ENCODE peak calls at places on chromosomes 5 and 9, in seven cellular contexts. One of them, this sample, is unnamed.

GRCh38 chr5:174343826-174344225 is 298.3 kb downstream of the NSG2 start:
- DNase-seq in NCI-H187 treated with DMSO at 0.1 percent for 48 hours: no peak
- DNase-seq in iPS-NIHi11: no peak
- DNase-seq in SK-MEL-5: no peak
- DNase-seq in cardiac muscle cell: no peak
- DNase-seq in non-pigmented ciliary epithelial cell: no peak
- DNase-seq in astrocyte of the spinal cord: no peak
- DNase-seq in this sample: no peak

GRCh38 chr9:35835216-35835604 is 6.2 kb downstream of the TMEM8B start:
- DNase-seq in astrocyte of the spinal cord: no peak
- DNase-seq in cardiac muscle cell: no peak
- DNase-seq in SK-MEL-5: peak; percentile 29
- DNase-seq in non-pigmented ciliary epithelial cell: no peak
- DNase-seq in iPS-NIHi11: peak; percentile 64
- DNase-seq in NCI-H187 treated with DMSO at 0.1 percent for 48 hours: no peak
- DNase-seq in this sample: no peak

GRCh38 chr9:6845881-6846280 is 88.1 kb downstream of the KDM4C start:
- DNase-seq in non-pigmented ciliary epithelial cell: no peak
- DNase-seq in cardiac muscle cell: peak; percentile 81
- DNase-seq in astrocyte of the spinal cord: no peak
- DNase-seq in iPS-NIHi11: peak; percentile 69
- DNase-seq in NCI-H187 treated with DMSO at 0.1 percent for 48 hours: no peak
- DNase-seq in SK-MEL-5: peak; percentile 39
- DNase-seq in this sample: no peak

GRCh38 chr9:16246785-16247184 is 623.7 kb downstream of the BNC2 start:
- DNase-seq in NCI-H187 treated with DMSO at 0.1 percent for 48 hours: no peak
- DNase-seq in SK-MEL-5: no peak
- DNase-seq in astrocyte of the spinal cord: no peak
- DNase-seq in non-pigmented ciliary epithelial cell: no peak
- DNase-seq in cardiac muscle cell: no peak
- DNase-seq in iPS-NIHi11: no peak
- DNase-seq in this sample: no peak

GRCh38 chr9:25700430-25700829 is 22.2 kb upstream of the TUSC1 start:
- DNase-seq in SK-MEL-5: no peak
- DNase-seq in NCI-H187 treated with DMSO at 0.1 percent for 48 hours: no peak
- DNase-seq in astrocyte of the spinal cord: no peak
- DNase-seq in cardiac muscle cell: no peak
- DNase-seq in non-pigmented ciliary epithelial cell: no peak
- DNase-seq in iPS-NIHi11: no peak
- DNase-seq in this sample: no peak

GRCh38 chr5:160649304-160649703 is 202.7 kb downstream of the ATP10B start:
- DNase-seq in NCI-H187 treated with DMSO at 0.1 percent for 48 hours: no peak
- DNase-seq in iPS-NIHi11: peak; percentile 51
- DNase-seq in astrocyte of the spinal cord: no peak
- DNase-seq in SK-MEL-5: peak; percentile 71
- DNase-seq in cardiac muscle cell: no peak
- DNase-seq in non-pigmented ciliary epithelial cell: no peak
- DNase-seq in this sample: peak; percentile 49

GRCh38 chr9:13352451-13352979 is 73.0 kb upstream of the MPDZ start:
- DNase-seq in NCI-H187 treated with DMSO at 0.1 percent for 48 hours: no peak
- DNase-seq in cardiac muscle cell: no peak
- DNase-seq in iPS-NIHi11: no peak
- DNase-seq in non-pigmented ciliary epithelial cell: no peak
- DNase-seq in astrocyte of the spinal cord: no peak
- DNase-seq in SK-MEL-5: no peak
- DNase-seq in this sample: no peak

GRCh38 chr5:67287795-67288194 is 91.2 kb upstream of the CD180 start:
- DNase-seq in NCI-H187 treated with DMSO at 0.1 percent for 48 hours: peak; percentile 85
- DNase-seq in SK-MEL-5: peak; percentile 18
- DNase-seq in non-pigmented ciliary epithelial cell: peak; percentile 40
- DNase-seq in astrocyte of the spinal cord: peak; percentile 84
- DNase-seq in cardiac muscle cell: no peak
- DNase-seq in iPS-NIHi11: no peak
- DNase-seq in this sample: no peak

GRCh38 chr9:98118640-98119601 is at the start of gene TRIM14:
- DNase-seq in SK-MEL-5: peak; percentile 48
- DNase-seq in iPS-NIHi11: peak; percentile 88
- DNase-seq in cardiac muscle cell: peak; percentile 65
- DNase-seq in NCI-H187 treated with DMSO at 0.1 percent for 48 hours: no peak
- DNase-seq in astrocyte of the spinal cord: peak; percentile 43
- DNase-seq in non-pigmented ciliary epithelial cell: no peak
- DNase-seq in this sample: peak; percentile 41

GRCh38 chr5:116507051-116507537 is 67.5 kb downstream of the SEMA6A start:
- DNase-seq in iPS-NIHi11: no peak
- DNase-seq in SK-MEL-5: no peak
- DNase-seq in cardiac muscle cell: no peak
- DNase-seq in astrocyte of the spinal cord: no peak
- DNase-seq in NCI-H187 treated with DMSO at 0.1 percent for 48 hours: no peak
- DNase-seq in non-pigmented ciliary epithelial cell: no peak
- DNase-seq in this sample: no peak

GRCh38 chr5:146084376-146084775 is 21.0 kb downstream of the PLAC8L1 start:
- DNase-seq in iPS-NIHi11: no peak
- DNase-seq in SK-MEL-5: no peak
- DNase-seq in NCI-H187 treated with DMSO at 0.1 percent for 48 hours: no peak
- DNase-seq in astrocyte of the spinal cord: no peak
- DNase-seq in cardiac muscle cell: no peak
- DNase-seq in non-pigmented ciliary epithelial cell: no peak
- DNase-seq in this sample: no peak

GRCh38 chr5:73229271-73229670 is 56.3 kb downstream of the TMEM174 start:
- DNase-seq in cardiac muscle cell: no peak
- DNase-seq in astrocyte of the spinal cord: peak; percentile 54
- DNase-seq in SK-MEL-5: no peak
- DNase-seq in iPS-NIHi11: no peak
- DNase-seq in non-pigmented ciliary epithelial cell: no peak
- DNase-seq in NCI-H187 treated with DMSO at 0.1 percent for 48 hours: no peak
- DNase-seq in this sample: no peak

This sample was measured in testis.